ENCODE peak calls at places on chromosomes 5 and 9, in seven cellular contexts. C is stomach, Q is T-cell, F is AG20443, M is glutamatergic neuron, E is heart right ventricle, I is amniotic stem cell. X is an unnamed sample.

GRCh38 chr5:97528941-97529340 is 345.9 kb upstream of the RIOK2 start:
- DNase-seq in Q (no peak), F (peak), I (no peak), C (no peak), E (no peak), M (no peak), X (no peak)

GRCh38 chr5:139481580-139482049 is 943 bp downstream of the STING1 start:
- DNase-seq in Q (no peak), F (peak), I (no peak), M (no peak), E (peak), C (no peak), X (no peak)

GRCh38 chr5:113427871-113428574 is 6.8 kb downstream of the TSSK1B start:
- DNase-seq in F (no peak), C (no peak), E (no peak), Q (no peak), I (no peak), M (peak), X (no peak)

GRCh38 chr5:96714951-96715451 is 52.8 kb downstream of the CAST start:
- DNase-seq in E (no peak), I (no peak), C (peak), M (no peak), Q (peak), F (peak), X (no peak)

GRCh38 chr5:179427676-179428056 is 82.4 kb upstream of the ADAMTS2 start:
- DNase-seq in F (no peak), I (no peak), C (no peak), M (no peak), E (no peak), Q (no peak), X (no peak)

GRCh38 chr9:83473488-83473971 is 64.7 kb downstream of the FRMD3 start:
- DNase-seq in M (no peak), Q (no peak), I (no peak), E (no peak), F (no peak), C (no peak), X (no peak)

GRCh38 chr5:96243862-96244261 is 189.2 kb downstream of the PCSK1 start:
- DNase-seq in M (no peak), F (no peak), C (no peak), Q (no peak), I (no peak), E (no peak), X (no peak)

GRCh38 chr9:92525306-92525705 is 10.5 kb downstream of the ECM2 start:
- DNase-seq in Q (no peak), C (no peak), E (no peak), I (no peak), M (no peak), F (no peak), X (no peak)

GRCh38 chr5:137206030-137206715 is 293.0 kb downstream of the SPOCK1 start:
- DNase-seq in F (no peak), M (no peak), Q (no peak), I (no peak), E (no peak), C (peak), X (no peak)

GRCh38 chr9:89719202-89719601 is 114.4 kb downstream of the GADD45G start:
- DNase-seq in E (no peak), M (no peak), Q (no peak), F (no peak), I (no peak), C (no peak), X (no peak)

GRCh38 chr9:136614372-136614922 is 48.3 kb upstream of the EGFL7 start:
- DNase-seq in I (no peak), Q (no peak), E (peak), F (peak), C (no peak), M (no peak), X (no peak)

GRCh38 chr9:131656356-131657030 is 83.4 kb downstream of the RAPGEF1 start:
- DNase-seq in Q (peak), E (peak), C (peak), M (no peak), F (no peak), I (no peak), X (peak)

GRCh38 chr5:78972654-78973428 is 12.3 kb downstream of the ARSB start:
- DNase-seq in C (peak), M (no peak), E (no peak), F (peak), Q (no peak), I (no peak), X (peak)

GRCh38 chr5:59099270-59099994 is 516.6 kb downstream of the RAB3C start:
- DNase-seq in C (no peak), F (peak), I (no peak), M (no peak), Q (peak), E (no peak), X (no peak)

GRCh38 chr5:119949426-119949999 is 320.2 kb downstream of the FAM170A start:
- DNase-seq in E (no peak), F (no peak), M (no peak), I (no peak), C (no peak), Q (no peak), X (no peak)

GRCh38 chr5:173890195-173890951 is 2.2 kb downstream of the CPEB4 start:
- DNase-seq in E (peak), F (no peak), I (no peak), Q (no peak), M (peak), C (no peak), X (peak)

X was measured in G401.